ENCODE peak calls at places on chromosomes 16 and 17, in ten cellular contexts. K is A172; I is germinal center; U is ureter; B is HEK293T; Q is HCEC 1CT; A is stomach; C is midbrain; F is posterior vena cava; Y is activated CD8-positive, alpha-beta memory T cell treated with anti-CD3 and anti-CD28 coated beads, Interleukin-2, amount 50 U/mL, for 48 hours. X is an unnamed sample.

GRCh38 chr16:81738831-81739496 is 40.1 kb upstream of the PLCG2 start:
- DNase-seq in K (no peak), I (peak; percentile 86), U (no peak), B (no peak), Q (no peak), A (peak; percentile 44), C (peak; percentile 9), F (peak; percentile 91), Y (no peak), X (no peak)

GRCh38 chr17:77474292-77474988 is 333.7 kb downstream of the SEC14L1 start:
- DNase-seq in K (no peak), I (no peak), U (no peak), B (no peak), Q (no peak), A (no peak), C (no peak), F (no peak), Y (no peak), X (no peak)

GRCh38 chr17:60138769-60139437 is 10.9 kb upstream of the CA4 start:
- DNase-seq in K (no peak), I (no peak), U (no peak), B (no peak), Q (no peak), A (no peak), C (no peak), F (peak; percentile 68), Y (no peak), X (peak; percentile 17)

GRCh38 chr16:88455610-88456355 is 2.7 kb downstream of the ZFPM1 start:
- DNase-seq in K (peak; percentile 44), I (peak; percentile 63), U (peak; percentile 57), B (no peak), Q (peak; percentile 21), A (peak; percentile 49), C (no peak), F (no peak), Y (peak; percentile 87), X (peak; percentile 63)

GRCh38 chr17:69269174-69269998 is 40.8 kb upstream of the ABCA10 start:
- DNase-seq in K (peak; percentile 4), I (no peak), U (no peak), B (no peak), Q (peak; percentile 72), A (no peak), C (no peak), F (no peak), Y (no peak), X (no peak)

GRCh38 chr16:50202926-50203624 is 50.0 kb downstream of the TENT4B start:
- DNase-seq in K (peak; percentile 89), I (no peak), U (no peak), B (peak; percentile 43), Q (peak; percentile 88), A (no peak), C (no peak), F (no peak), Y (no peak), X (no peak)

GRCh38 chr16:56724191-56724590 is 5.7 kb upstream of the NUP93 start:
- DNase-seq in K (no peak), I (no peak), U (no peak), B (no peak), Q (no peak), A (no peak), C (no peak), F (no peak), Y (no peak), X (no peak)

GRCh38 chr16:3858809-3859208 is 21.7 kb downstream of the CREBBP start:
- DNase-seq in K (no peak), I (no peak), U (no peak), B (no peak), Q (no peak), A (no peak), C (no peak), F (no peak), Y (no peak), X (no peak)

GRCh38 chr17:49739662-49740271 is 24.2 kb downstream of the FAM117A start:
- DNase-seq in K (no peak), I (peak; percentile 65), U (peak; percentile 84), B (no peak), Q (no peak), A (peak; percentile 84), C (no peak), F (peak; percentile 92), Y (peak; percentile 89), X (no peak)

GRCh38 chr17:78879679-78880186 is 23.3 kb downstream of the CEP295NL start:
- DNase-seq in K (peak; percentile 44), I (no peak), U (peak; percentile 70), B (no peak), Q (peak; percentile 98), A (no peak), C (no peak), F (peak; percentile 95), Y (peak; percentile 63), X (no peak)

GRCh38 chr16:648071-648785 is 937 bp upstream of the WDR90 start:
- DNase-seq in K (no peak), I (peak; percentile 64), U (no peak), B (peak; percentile 59), Q (no peak), A (peak; percentile 83), C (no peak), F (no peak), Y (peak; percentile 82), X (no peak)

GRCh38 chr16:85649411-85649977 is 36.4 kb downstream of the GSE1 start:
- DNase-seq in K (no peak), I (no peak), U (no peak), B (no peak), Q (no peak), A (no peak), C (no peak), F (no peak), Y (no peak), X (no peak)

GRCh38 chr16:9570521-9570920 is 479.1 kb downstream of the HAPSTR1 start:
- DNase-seq in K (no peak), I (no peak), U (no peak), B (no peak), Q (no peak), A (no peak), C (no peak), F (no peak), Y (no peak), X (no peak)

GRCh38 chr16:2147378-2147777 is 1.0 kb upstream of the RAB26 start:
- DNase-seq in K (no peak), I (no peak), U (no peak), B (no peak), Q (no peak), A (no peak), C (no peak), F (no peak), Y (no peak), X (no peak)

GRCh38 chr17:78144146-78144719 is 2.0 kb upstream of the C17orf99 start:
- DNase-seq in K (peak; percentile 76), I (no peak), U (peak; percentile 88), B (no peak), Q (peak; percentile 62), A (peak; percentile 90), C (peak; percentile 82), F (peak; percentile 93), Y (no peak), X (no peak)

GRCh38 chr17:81223758-81224122 is 975 bp upstream of the CEP131 start:
- DNase-seq in K (no peak), I (no peak), U (no peak), B (no peak), Q (no peak), A (no peak), C (peak; percentile 18), F (no peak), Y (no peak), X (no peak)

GRCh38 chr16:73020409-73020884 is 27.5 kb downstream of the ZFHX3 start:
- DNase-seq in K (peak; percentile 67), I (no peak), U (peak; percentile 73), B (no peak), Q (peak; percentile 89), A (peak; percentile 90), C (peak; percentile 56), F (peak; percentile 91), Y (no peak), X (no peak)

GRCh38 chr17:76136276-76137025 is 4.6 kb downstream of the FOXJ1 start:
- DNase-seq in K (no peak), I (no peak), U (no peak), B (no peak), Q (no peak), A (no peak), C (no peak), F (peak; percentile 56), Y (no peak), X (peak; percentile 15)

GRCh38 chr17:82566129-82566995 is 46.8 kb downstream of the FOXK2 start:
- DNase-seq in K (no peak), I (no peak), U (no peak), B (no peak), Q (no peak), A (no peak), C (no peak), F (no peak), Y (no peak), X (no peak)

X was measured in glutamatergic neuron.